ENCODE peak calls at places on chromosomes 1 and 21, in eight cellular contexts. E, S, Z, I, O, G, Q and T are unnamed samples.
A peak's percentile ranks its signal among the peaks of the same experiment; 100 is the strongest.

GRCh38 chr1:79100385-79100784 is 93.9 kb upstream of the ADGRL4 start:
- DNase-seq in E (no peak), S (no peak), Z (no peak), I (no peak), O (no peak), G (peak; percentile 67), Q (no peak), T (no peak)

GRCh38 chr1:230861970-230862595 is 6.2 kb downstream of the C1orf198 start:
- DNase-seq in E (no peak), S (no peak), Z (no peak), I (no peak), O (no peak), G (no peak), Q (no peak), T (no peak)

GRCh38 chr1:101257500-101258325 is 20.9 kb downstream of the S1PR1 start:
- DNase-seq in E (no peak), S (no peak), Z (no peak), I (peak; percentile 59), O (no peak), G (no peak), Q (no peak), T (no peak)

GRCh38 chr21:46110499-46111192 is 12.7 kb downstream of the COL6A2 start:
- DNase-seq in E (no peak), S (peak; percentile 13), Z (no peak), I (peak; percentile 7), O (no peak), G (peak; percentile 48), Q (peak; percentile 24), T (no peak)

GRCh38 chr1:29271724-29272123 is 35.4 kb downstream of the PTPRU start:
- DNase-seq in E (peak; percentile 35), S (no peak), Z (no peak), I (no peak), O (no peak), G (peak; percentile 93), Q (peak; percentile 92), T (no peak)

GRCh38 chr1:108704501-108704900 is 8.2 kb upstream of the FNDC7 start:
- DNase-seq in E (peak; percentile 55), S (no peak), Z (no peak), I (no peak), O (no peak), G (peak; percentile 75), Q (no peak), T (no peak)

GRCh38 chr1:38005195-38006007 is at the start of gene FHL3:
- DNase-seq in E (no peak), S (peak; percentile 64), Z (peak; percentile 80), I (peak; percentile 42), O (no peak), G (peak; percentile 87), Q (no peak), T (peak; percentile 20)

GRCh38 chr1:247535402-247535801 is 838 bp downstream of the OR2C3 start:
- DNase-seq in E (no peak), S (no peak), Z (no peak), I (no peak), O (no peak), G (no peak), Q (no peak), T (no peak)

GRCh38 chr1:93447481-93448291 is at the start of gene FNBP1L:
- DNase-seq in E (no peak), S (peak; percentile 48), Z (peak; percentile 78), I (peak; percentile 68), O (peak; percentile 54), G (peak; percentile 95), Q (peak; percentile 74), T (peak; percentile 58)

GRCh38 chr1:8428441-8428840 is 110.5 kb downstream of the SLC45A1 start:
- DNase-seq in E (no peak), S (no peak), Z (no peak), I (no peak), O (no peak), G (no peak), Q (no peak), T (no peak)

GRCh38 chr1:178628637-178629548 is 96.2 kb upstream of the RALGPS2 start:
- DNase-seq in E (peak; percentile 77), S (no peak), Z (no peak), I (no peak), O (no peak), G (peak; percentile 86), Q (no peak), T (no peak)

GRCh38 chr1:93746009-93746408 is 64.4 kb upstream of the BCAR3 start:
- DNase-seq in E (no peak), S (no peak), Z (no peak), I (no peak), O (no peak), G (no peak), Q (no peak), T (no peak)